ENCODE peak calls at places on chromosome 9, in ten cellular contexts. One of them, this sample, is unnamed.

GRCh38 chr9:84404095-84404686 is 63.6 kb upstream of the SLC28A3 start:
- DNase-seq in heart left ventricle: no peak
- DNase-seq in fibroblast of lung: no peak
- DNase-seq in thoracic aorta: no peak
- DNase-seq in NB4: peak; percentile 39
- DNase-seq in activated CD8-positive, alpha-beta T cell treated with anti-CD3 and anti-CD28 coated beads for 36 hours: peak; percentile 22
- DNase-seq in astrocyte of the cerebellum: no peak
- DNase-seq in lung: no peak
- DNase-seq in Calu3: no peak
- DNase-seq in left ventricle myocardium inferior: no peak
- DNase-seq in this sample: no peak

GRCh38 chr9:106921341-106921899 is 58.5 kb downstream of the ZNF462 start:
- DNase-seq in heart left ventricle: peak; percentile 63
- DNase-seq in fibroblast of lung: peak; percentile 93
- DNase-seq in thoracic aorta: no peak
- DNase-seq in NB4: peak; percentile 2
- DNase-seq in activated CD8-positive, alpha-beta T cell treated with anti-CD3 and anti-CD28 coated beads for 36 hours: peak; percentile 28
- DNase-seq in astrocyte of the cerebellum: peak; percentile 35
- DNase-seq in lung: no peak
- DNase-seq in Calu3: peak; percentile 36
- DNase-seq in left ventricle myocardium inferior: no peak
- DNase-seq in this sample: peak; percentile 77

GRCh38 chr9:75452512-75452911 is 364.2 kb downstream of the OSTF1 start:
- DNase-seq in heart left ventricle: no peak
- DNase-seq in fibroblast of lung: no peak
- DNase-seq in thoracic aorta: no peak
- DNase-seq in NB4: no peak
- DNase-seq in activated CD8-positive, alpha-beta T cell treated with anti-CD3 and anti-CD28 coated beads for 36 hours: no peak
- DNase-seq in astrocyte of the cerebellum: no peak
- DNase-seq in lung: no peak
- DNase-seq in Calu3: no peak
- DNase-seq in left ventricle myocardium inferior: no peak
- DNase-seq in this sample: no peak

GRCh38 chr9:109010676-109011655 is 2.3 kb downstream of the CTNNAL1 start:
- DNase-seq in heart left ventricle: no peak
- DNase-seq in fibroblast of lung: peak; percentile 81
- DNase-seq in thoracic aorta: no peak
- DNase-seq in NB4: peak; percentile 54
- DNase-seq in activated CD8-positive, alpha-beta T cell treated with anti-CD3 and anti-CD28 coated beads for 36 hours: peak; percentile 89
- DNase-seq in astrocyte of the cerebellum: peak; percentile 55
- DNase-seq in lung: no peak
- DNase-seq in Calu3: peak; percentile 23
- DNase-seq in left ventricle myocardium inferior: no peak
- DNase-seq in this sample: peak; percentile 81

GRCh38 chr9:70229026-70229425 is 29.8 kb upstream of the SMC5 start:
- DNase-seq in heart left ventricle: no peak
- DNase-seq in fibroblast of lung: no peak
- DNase-seq in thoracic aorta: no peak
- DNase-seq in NB4: no peak
- DNase-seq in activated CD8-positive, alpha-beta T cell treated with anti-CD3 and anti-CD28 coated beads for 36 hours: no peak
- DNase-seq in astrocyte of the cerebellum: no peak
- DNase-seq in lung: no peak
- DNase-seq in Calu3: no peak
- DNase-seq in left ventricle myocardium inferior: no peak
- DNase-seq in this sample: no peak

GRCh38 chr9:93574900-93575705 is 1.3 kb upstream of the PHF2 start:
- DNase-seq in heart left ventricle: no peak
- DNase-seq in fibroblast of lung: no peak
- DNase-seq in thoracic aorta: no peak
- DNase-seq in NB4: no peak
- DNase-seq in activated CD8-positive, alpha-beta T cell treated with anti-CD3 and anti-CD28 coated beads for 36 hours: no peak
- DNase-seq in astrocyte of the cerebellum: no peak
- DNase-seq in lung: no peak
- DNase-seq in Calu3: no peak
- DNase-seq in left ventricle myocardium inferior: no peak
- DNase-seq in this sample: no peak

GRCh38 chr9:135898634-135899407 is 8.5 kb downstream of the CAMSAP1 start:
- DNase-seq in heart left ventricle: no peak
- DNase-seq in fibroblast of lung: peak; percentile 78
- DNase-seq in thoracic aorta: no peak
- DNase-seq in NB4: no peak
- DNase-seq in activated CD8-positive, alpha-beta T cell treated with anti-CD3 and anti-CD28 coated beads for 36 hours: no peak
- DNase-seq in astrocyte of the cerebellum: peak; percentile 49
- DNase-seq in lung: no peak
- DNase-seq in Calu3: no peak
- DNase-seq in left ventricle myocardium inferior: no peak
- DNase-seq in this sample: no peak

GRCh38 chr9:133510926-133511505 is 13.7 kb downstream of the MYMK start:
- DNase-seq in heart left ventricle: no peak
- DNase-seq in fibroblast of lung: no peak
- DNase-seq in thoracic aorta: no peak
- DNase-seq in NB4: no peak
- DNase-seq in activated CD8-positive, alpha-beta T cell treated with anti-CD3 and anti-CD28 coated beads for 36 hours: no peak
- DNase-seq in astrocyte of the cerebellum: no peak
- DNase-seq in lung: no peak
- DNase-seq in Calu3: no peak
- DNase-seq in left ventricle myocardium inferior: no peak
- DNase-seq in this sample: no peak

GRCh38 chr9:114031948-114032688 is 46.0 kb downstream of the AMBP start:
- DNase-seq in heart left ventricle: no peak
- DNase-seq in fibroblast of lung: no peak
- DNase-seq in thoracic aorta: no peak
- DNase-seq in NB4: no peak
- DNase-seq in activated CD8-positive, alpha-beta T cell treated with anti-CD3 and anti-CD28 coated beads for 36 hours: no peak
- DNase-seq in astrocyte of the cerebellum: no peak
- DNase-seq in lung: no peak
- DNase-seq in Calu3: no peak
- DNase-seq in left ventricle myocardium inferior: no peak
- DNase-seq in this sample: no peak

GRCh38 chr9:19113964-19114679 is 11.4 kb upstream of the HAUS6 start:
- DNase-seq in heart left ventricle: no peak
- DNase-seq in fibroblast of lung: no peak
- DNase-seq in thoracic aorta: no peak
- DNase-seq in NB4: peak; percentile 48
- DNase-seq in activated CD8-positive, alpha-beta T cell treated with anti-CD3 and anti-CD28 coated beads for 36 hours: no peak
- DNase-seq in astrocyte of the cerebellum: no peak
- DNase-seq in lung: no peak
- DNase-seq in Calu3: peak; percentile 36
- DNase-seq in left ventricle myocardium inferior: no peak
- DNase-seq in this sample: no peak

GRCh38 chr9:13810510-13810909 is 503.4 kb downstream of the NFIB start:
- DNase-seq in heart left ventricle: no peak
- DNase-seq in fibroblast of lung: peak; percentile 91
- DNase-seq in thoracic aorta: no peak
- DNase-seq in NB4: no peak
- DNase-seq in activated CD8-positive, alpha-beta T cell treated with anti-CD3 and anti-CD28 coated beads for 36 hours: no peak
- DNase-seq in astrocyte of the cerebellum: peak; percentile 84
- DNase-seq in lung: no peak
- DNase-seq in Calu3: no peak
- DNase-seq in left ventricle myocardium inferior: no peak
- DNase-seq in this sample: no peak

GRCh38 chr9:34588671-34589370 is 703 bp downstream of the CNTFR start:
- DNase-seq in heart left ventricle: no peak
- DNase-seq in fibroblast of lung: no peak
- DNase-seq in thoracic aorta: no peak
- DNase-seq in NB4: peak; percentile 38
- DNase-seq in activated CD8-positive, alpha-beta T cell treated with anti-CD3 and anti-CD28 coated beads for 36 hours: no peak
- DNase-seq in astrocyte of the cerebellum: no peak
- DNase-seq in lung: no peak
- DNase-seq in Calu3: no peak
- DNase-seq in left ventricle myocardium inferior: no peak
- DNase-seq in this sample: no peak

GRCh38 chr9:77793909-77794308 is 145.8 kb upstream of the GNA14 start:
- DNase-seq in heart left ventricle: no peak
- DNase-seq in fibroblast of lung: peak; percentile 19
- DNase-seq in thoracic aorta: no peak
- DNase-seq in NB4: no peak
- DNase-seq in activated CD8-positive, alpha-beta T cell treated with anti-CD3 and anti-CD28 coated beads for 36 hours: no peak
- DNase-seq in astrocyte of the cerebellum: no peak
- DNase-seq in lung: no peak
- DNase-seq in Calu3: no peak
- DNase-seq in left ventricle myocardium inferior: no peak
- DNase-seq in this sample: no peak
- TF ChIP-seq CTCF in heart left ventricle: peak; percentile 32
- TF ChIP-seq CTCF in fibroblast of lung: no peak
- TF ChIP-seq CTCF in thoracic aorta: no peak
- TF ChIP-seq CTCF in NB4: no peak
- TF ChIP-seq CTCF in activated CD8-positive, alpha-beta T cell treated with anti-CD3 and anti-CD28 coated beads for 36 hours: no peak
- TF ChIP-seq CTCF in astrocyte of the cerebellum: no peak
- TF ChIP-seq CTCF in lung: no peak
- TF ChIP-seq CTCF in Calu3: no peak
- TF ChIP-seq CTCF in left ventricle myocardium inferior: peak; percentile 47
- TF ChIP-seq CTCF in this sample: peak; percentile 14

GRCh38 chr9:36797471-36798220 is 225.0 kb downstream of the MELK start:
- DNase-seq in heart left ventricle: no peak
- DNase-seq in fibroblast of lung: no peak
- DNase-seq in thoracic aorta: no peak
- DNase-seq in NB4: no peak
- DNase-seq in activated CD8-positive, alpha-beta T cell treated with anti-CD3 and anti-CD28 coated beads for 36 hours: no peak
- DNase-seq in astrocyte of the cerebellum: no peak
- DNase-seq in lung: no peak
- DNase-seq in Calu3: no peak
- DNase-seq in left ventricle myocardium inferior: no peak
- DNase-seq in this sample: no peak

GRCh38 chr9:36802171-36802920 is 229.7 kb downstream of the MELK start:
- DNase-seq in heart left ventricle: no peak
- DNase-seq in fibroblast of lung: peak; percentile 53
- DNase-seq in thoracic aorta: no peak
- DNase-seq in NB4: no peak
- DNase-seq in activated CD8-positive, alpha-beta T cell treated with anti-CD3 and anti-CD28 coated beads for 36 hours: no peak
- DNase-seq in astrocyte of the cerebellum: no peak
- DNase-seq in lung: no peak
- DNase-seq in Calu3: no peak
- DNase-seq in left ventricle myocardium inferior: no peak
- DNase-seq in this sample: peak; percentile 70

GRCh38 chr9:36793277-36793676 is 220.6 kb downstream of the MELK start:
- DNase-seq in heart left ventricle: no peak
- DNase-seq in fibroblast of lung: no peak
- DNase-seq in thoracic aorta: no peak
- DNase-seq in NB4: peak; percentile 8
- DNase-seq in activated CD8-positive, alpha-beta T cell treated with anti-CD3 and anti-CD28 coated beads for 36 hours: no peak
- DNase-seq in astrocyte of the cerebellum: no peak
- DNase-seq in lung: no peak
- DNase-seq in Calu3: no peak
- DNase-seq in left ventricle myocardium inferior: no peak
- DNase-seq in this sample: no peak

GRCh38 chr9:36796671-36797419 is 224.2 kb downstream of the MELK start:
- DNase-seq in heart left ventricle: no peak
- DNase-seq in fibroblast of lung: no peak
- DNase-seq in thoracic aorta: no peak
- DNase-seq in NB4: no peak
- DNase-seq in activated CD8-positive, alpha-beta T cell treated with anti-CD3 and anti-CD28 coated beads for 36 hours: no peak
- DNase-seq in astrocyte of the cerebellum: no peak
- DNase-seq in lung: no peak
- DNase-seq in Calu3: no peak
- DNase-seq in left ventricle myocardium inferior: no peak
- DNase-seq in this sample: no peak

GRCh38 chr9:36798350-36799065 is 225.8 kb downstream of the MELK start:
- DNase-seq in heart left ventricle: no peak
- DNase-seq in fibroblast of lung: no peak
- DNase-seq in thoracic aorta: no peak
- DNase-seq in NB4: peak; percentile 31
- DNase-seq in activated CD8-positive, alpha-beta T cell treated with anti-CD3 and anti-CD28 coated beads for 36 hours: no peak
- DNase-seq in astrocyte of the cerebellum: no peak
- DNase-seq in lung: no peak
- DNase-seq in Calu3: peak; percentile 12
- DNase-seq in left ventricle myocardium inferior: no peak
- DNase-seq in this sample: no peak
- TF ChIP-seq CTCF in heart left ventricle: no peak
- TF ChIP-seq CTCF in fibroblast of lung: no peak
- TF ChIP-seq CTCF in thoracic aorta: no peak
- TF ChIP-seq CTCF in NB4: no peak
- TF ChIP-seq CTCF in activated CD8-positive, alpha-beta T cell treated with anti-CD3 and anti-CD28 coated beads for 36 hours: no peak
- TF ChIP-seq CTCF in astrocyte of the cerebellum: no peak
- TF ChIP-seq CTCF in lung: no peak
- TF ChIP-seq CTCF in Calu3: no peak
- TF ChIP-seq CTCF in left ventricle myocardium inferior: no peak
- TF ChIP-seq CTCF in this sample: no peak

DNA sequence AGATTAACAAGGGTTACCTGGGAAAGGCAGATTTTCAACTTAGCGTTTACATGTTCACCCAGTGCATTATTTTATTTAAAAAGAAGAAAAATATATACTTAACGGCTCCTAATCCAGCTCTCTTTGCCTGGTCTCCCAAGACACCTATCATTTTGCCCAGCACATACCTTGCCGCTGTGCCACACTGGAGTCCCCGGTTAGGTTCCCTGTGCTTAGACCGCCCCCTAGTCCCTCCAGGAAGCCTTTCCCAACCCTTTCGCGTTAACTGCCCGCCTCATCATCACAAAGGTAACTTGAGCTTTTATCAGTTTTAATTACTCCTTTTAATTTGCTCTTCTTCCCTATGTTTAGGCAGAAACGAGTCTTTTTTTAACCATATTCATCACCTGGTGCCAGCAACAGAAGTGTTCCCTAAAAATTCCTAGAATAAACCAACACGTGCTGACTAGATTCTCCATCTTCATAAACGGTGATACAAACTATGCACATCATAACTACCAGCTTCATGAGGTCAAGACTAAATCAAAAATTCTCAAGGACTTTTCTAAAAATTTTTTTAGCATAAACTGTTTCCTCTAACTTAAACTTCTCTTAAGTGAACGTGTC is 19.7 kb downstream of the DNAJA1 start:
- DNase-seq in heart left ventricle: no peak
- DNase-seq in fibroblast of lung: peak; percentile 28
- DNase-seq in thoracic aorta: no peak
- DNase-seq in NB4: peak; percentile 61
- DNase-seq in activated CD8-positive, alpha-beta T cell treated with anti-CD3 and anti-CD28 coated beads for 36 hours: no peak
- DNase-seq in astrocyte of the cerebellum: no peak
- DNase-seq in lung: no peak
- DNase-seq in Calu3: peak; percentile 41
- DNase-seq in left ventricle myocardium inferior: no peak
- DNase-seq in this sample: no peak
- TF ChIP-seq CTCF in heart left ventricle: no peak
- TF ChIP-seq CTCF in fibroblast of lung: peak; percentile 31
- TF ChIP-seq CTCF in thoracic aorta: no peak
- TF ChIP-seq CTCF in NB4: peak; percentile 35
- TF ChIP-seq CTCF in activated CD8-positive, alpha-beta T cell treated with anti-CD3 and anti-CD28 coated beads for 36 hours: no peak
- TF ChIP-seq CTCF in astrocyte of the cerebellum: peak; percentile 41
- TF ChIP-seq CTCF in lung: peak; percentile 5
- TF ChIP-seq CTCF in Calu3: no peak
- TF ChIP-seq CTCF in left ventricle myocardium inferior: no peak
- TF ChIP-seq CTCF in this sample: peak; percentile 53

DNA sequence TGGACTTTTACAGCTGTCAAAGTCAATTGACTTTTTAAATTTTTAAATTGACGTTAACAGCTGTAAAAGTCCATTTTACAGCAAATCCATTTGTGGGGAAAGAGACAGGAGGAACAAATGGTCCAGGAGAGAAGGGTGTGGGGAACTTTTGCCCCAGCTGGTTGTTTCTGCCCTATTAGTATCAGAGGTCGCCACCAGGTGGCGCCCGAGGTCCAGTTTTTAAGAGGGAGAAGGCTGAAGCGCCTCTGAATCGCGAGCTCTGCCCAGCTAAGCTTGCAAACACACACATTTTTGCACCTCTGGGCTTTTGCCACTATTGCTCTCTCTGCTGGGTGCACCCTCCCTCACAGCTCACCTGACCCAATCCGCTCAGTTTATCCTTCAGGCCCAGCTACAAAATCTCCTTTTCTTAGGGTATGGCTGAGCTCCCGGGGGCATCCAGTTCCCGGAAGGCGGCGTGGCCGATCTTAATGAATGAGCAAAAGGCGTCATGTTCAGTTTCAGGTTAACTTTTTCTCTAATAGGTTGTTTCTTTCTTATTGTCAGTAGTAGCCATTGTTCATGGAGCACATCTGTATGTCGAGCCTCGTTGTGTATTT is 6.3 kb upstream of the TTLL11 start:
- DNase-seq in heart left ventricle: peak; percentile 79
- DNase-seq in fibroblast of lung: peak; percentile 51
- DNase-seq in thoracic aorta: peak; percentile 64
- DNase-seq in NB4: peak; percentile 74
- DNase-seq in activated CD8-positive, alpha-beta T cell treated with anti-CD3 and anti-CD28 coated beads for 36 hours: peak; percentile 90
- DNase-seq in astrocyte of the cerebellum: peak; percentile 48
- DNase-seq in lung: peak; percentile 85
- DNase-seq in Calu3: peak; percentile 74
- DNase-seq in left ventricle myocardium inferior: peak; percentile 81
- DNase-seq in this sample: peak; percentile 62
- TF ChIP-seq CTCF in heart left ventricle: peak; percentile 90
- TF ChIP-seq CTCF in fibroblast of lung: peak; percentile 75
- TF ChIP-seq CTCF in thoracic aorta: peak; percentile 86
- TF ChIP-seq CTCF in NB4: peak; percentile 73
- TF ChIP-seq CTCF in activated CD8-positive, alpha-beta T cell treated with anti-CD3 and anti-CD28 coated beads for 36 hours: peak; percentile 84
- TF ChIP-seq CTCF in astrocyte of the cerebellum: peak; percentile 82
- TF ChIP-seq CTCF in lung: peak; percentile 87
- TF ChIP-seq CTCF in Calu3: peak; percentile 73
- TF ChIP-seq CTCF in left ventricle myocardium inferior: peak; percentile 89
- TF ChIP-seq CTCF in this sample: peak; percentile 88

This sample was measured in brain microvascular endothelial cell.